ENCODE peak calls at places on chromosomes 13 and 19, in six cellular contexts. F, T, U, K, V and I are unnamed samples.

GRCh38 chr13:50693755-50694154 is 149.7 kb downstream of the DLEU7 start:
- DNase-seq in K (peak; percentile 16), T (no peak), V (no peak), U (no peak), F (peak; percentile 47), I (no peak)

GRCh38 chr13:75302031-75302430 is 179.9 kb downstream of the TBC1D4 start:
- DNase-seq in F (no peak), K (no peak), U (no peak), V (no peak), T (no peak), I (no peak)

GRCh38 chr19:39843919-39844793 is 2.0 kb downstream of the FBL start:
- DNase-seq in U (no peak), K (no peak), T (no peak), V (no peak), F (no peak), I (no peak)

GRCh38 chr13:90750021-90750420 is 597.5 kb upstream of the MIR17HG start:
- DNase-seq in T (no peak), V (no peak), K (no peak), U (no peak), F (no peak), I (no peak)

GRCh38 chr19:17807731-17808316 is 12.9 kb downstream of the B3GNT3 start:
- DNase-seq in K (no peak), T (no peak), V (no peak), F (no peak), U (no peak), I (no peak)

GRCh38 chr19:47486900-47487299 is 2.9 kb upstream of the KPTN start:
- DNase-seq in V (no peak), K (no peak), T (no peak), F (peak; percentile 39), U (no peak), I (no peak)

GRCh38 chr13:41905600-41906254 is 55.2 kb downstream of the VWA8 start:
- DNase-seq in K (no peak), V (no peak), U (no peak), F (no peak), T (no peak), I (no peak)

GRCh38 chr13:90709329-90709728 is 638.2 kb upstream of the MIR17HG start:
- DNase-seq in U (no peak), K (no peak), F (no peak), V (no peak), T (no peak), I (no peak)

GRCh38 chr13:34578471-34578870 is 363.6 kb upstream of the NBEA start:
- DNase-seq in K (no peak), V (no peak), T (no peak), F (no peak), U (no peak), I (no peak)

GRCh38 chr19:40948580-40949299 is 42.3 kb upstream of the CYP2B6 start:
- DNase-seq in U (no peak), V (no peak), K (no peak), T (no peak), F (no peak), I (no peak)

GRCh38 chr19:8108560-8109445 is 40.6 kb downstream of the FBN3 start:
- DNase-seq in K (no peak), U (no peak), V (no peak), F (peak; percentile 61), T (no peak), I (no peak)

GRCh38 chr13:42478531-42479156 is 95.3 kb upstream of the TNFSF11 start:
- DNase-seq in V (no peak), F (no peak), T (no peak), U (no peak), K (no peak), I (no peak)

GRCh38 chr13:86976521-86977324 is 694.4 kb upstream of the SLITRK5 start:
- DNase-seq in K (no peak), F (no peak), T (no peak), U (no peak), V (no peak), I (no peak)

GRCh38 chr19:11377237-11377636 is 2.8 kb downstream of the SWSAP1 start:
- DNase-seq in F (no peak), T (no peak), U (no peak), V (no peak), K (no peak), I (no peak)